ENCODE peak calls at places on chromosomes 13 and 19, in six cellular contexts. J is upper lobe of left lung, U is GM12892, V is suprapubic skin, R is GM23338, G is GM12891. M is an unnamed sample.

GRCh38 chr13:95740921-95741320 is 64.0 kb downstream of the DNAJC3 start:
- DNase-seq in J (no peak), U (no peak), V (no peak), R (no peak), G (no peak), M (no peak)

GRCh38 chr19:37954421-37954874 is 47.4 kb downstream of the SIPA1L3 start:
- DNase-seq in J (no peak), U (no peak), V (no peak), R (no peak), G (no peak), M (no peak)

GRCh38 chr19:3350014-3350663 is 16.2 kb upstream of the NFIC start:
- DNase-seq in J (no peak), U (no peak), V (no peak), R (no peak), G (no peak), M (no peak)

GRCh38 chr19:53812335-53812734 is 11.8 kb downstream of the NLRP12 start:
- DNase-seq in J (no peak), U (no peak), V (no peak), R (peak; percentile 70), G (no peak), M (no peak)

GRCh38 chr19:13122275-13122878 is 4.3 kb downstream of the NACC1 start:
- DNase-seq in J (no peak), U (no peak), V (no peak), R (no peak), G (no peak), M (no peak)

GRCh38 chr13:86174632-86175031 is 375.4 kb upstream of the SLITRK6 start:
- DNase-seq in J (no peak), U (no peak), V (no peak), R (peak; percentile 13), G (no peak), M (no peak)

GRCh38 chr19:20167020-20167644 is at the start of gene ZNF486:
- DNase-seq in J (peak; percentile 97), U (no peak), V (peak; percentile 99), R (peak; percentile 100), G (peak; percentile 34), M (peak; percentile 80)

GRCh38 chr13:111623743-111624505 is 303.5 kb downstream of the TEX29 start:
- DNase-seq in J (no peak), U (no peak), V (no peak), R (no peak), G (no peak), M (no peak)

GRCh38 chr19:51739466-51740213 is 12.0 kb downstream of the FPR1 start:
- DNase-seq in J (no peak), U (no peak), V (no peak), R (no peak), G (no peak), M (no peak)

GRCh38 chr13:104043184-104043583 is 977.0 kb upstream of the SLC10A2 start:
- DNase-seq in J (no peak), U (no peak), V (no peak), R (no peak), G (no peak), M (no peak)

GRCh38 chr19:10812902-10813404 is 23.1 kb downstream of the TMED1 start:
- DNase-seq in J (peak; percentile 81), U (no peak), V (no peak), R (no peak), G (no peak), M (peak; percentile 85)

GRCh38 chr19:31349160-31349881 is at the start of gene TSHZ3:
- DNase-seq in J (peak; percentile 46), U (no peak), V (no peak), R (peak; percentile 85), G (no peak), M (peak; percentile 81)

GRCh38 chr13:80742027-80742426 is 401.1 kb upstream of the SPRY2 start:
- DNase-seq in J (no peak), U (no peak), V (no peak), R (no peak), G (no peak), M (no peak)

GRCh38 chr19:56683119-56683518 is 11.6 kb upstream of the ZNF835 start:
- DNase-seq in J (no peak), U (no peak), V (no peak), R (no peak), G (no peak), M (no peak)

GRCh38 chr19:53467138-53467502 is 413 bp upstream of the ZNF813 start:
- DNase-seq in J (peak; percentile 21), U (no peak), V (no peak), R (no peak), G (peak; percentile 18), M (no peak)

GRCh38 chr13:102310691-102311432 is 91.0 kb downstream of the FGF14 start:
- DNase-seq in J (no peak), U (no peak), V (no peak), R (no peak), G (no peak), M (no peak)

GRCh38 chr13:58434943-58435342 is 803.4 kb downstream of the PCDH17 start:
- DNase-seq in J (no peak), U (no peak), V (no peak), R (no peak), G (no peak), M (no peak)

GRCh38 chr19:6693681-6694080 is 23.7 kb upstream of the TNFSF14 start:
- DNase-seq in J (no peak), U (no peak), V (no peak), R (peak; percentile 71), G (no peak), M (no peak)

GRCh38 chr13:53501387-53501786 is 472.8 kb downstream of the OLFM4 start:
- DNase-seq in J (no peak), U (no peak), V (no peak), R (no peak), G (no peak), M (no peak)

GRCh38 chr19:35742121-35742724 is at the start of gene IGFLR1:
- DNase-seq in J (peak; percentile 73), U (no peak), V (no peak), R (no peak), G (peak; percentile 49), M (peak; percentile 88)

GRCh38 chr19:44615529-44616247 is 2.3 kb downstream of the IGSF23 start:
- DNase-seq in J (no peak), U (no peak), V (no peak), R (no peak), G (no peak), M (no peak)

GRCh38 chr13:112603641-112604220 is 15.8 kb upstream of the TUBGCP3 start:
- DNase-seq in J (no peak), U (no peak), V (no peak), R (no peak), G (no peak), M (no peak)

GRCh38 chr19:6412111-6412999 is 12.3 kb downstream of the KHSRP start:
- DNase-seq in J (peak; percentile 35), U (no peak), V (no peak), R (peak; percentile 91), G (peak; percentile 69), M (no peak)

GRCh38 chr13:111845621-111846351 is 221.2 kb upstream of the SOX1 start:
- DNase-seq in J (no peak), U (no peak), V (no peak), R (peak; percentile 82), G (no peak), M (no peak)

GRCh38 chr13:73293902-73294523 is 235.2 kb downstream of the KLF5 start:
- DNase-seq in J (no peak), U (no peak), V (no peak), R (no peak), G (no peak), M (no peak)
- TF ChIP-seq POLR2AphosphoS5 in J (no peak), U (no peak), V (no peak), R (no peak), G (no peak), M (no peak)

DNA sequence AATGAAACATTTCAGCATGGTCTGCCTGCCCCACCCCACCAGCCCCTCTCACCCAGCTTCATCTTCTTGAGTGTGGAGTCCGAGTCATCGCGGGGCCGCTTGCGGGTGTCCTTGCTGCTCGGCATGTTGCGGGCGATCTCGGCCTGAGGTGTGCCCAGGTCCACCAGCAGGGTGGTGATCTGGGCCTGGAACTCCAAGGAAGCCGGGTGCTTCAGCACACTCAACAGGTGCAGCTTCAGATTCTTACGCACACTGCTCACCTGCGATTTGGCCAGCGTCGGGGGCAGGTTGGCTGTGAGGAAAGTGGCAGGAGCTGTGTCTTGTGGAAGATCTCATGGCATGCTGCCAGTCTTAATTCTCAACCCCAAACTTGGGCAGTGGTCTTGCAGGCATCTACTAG is 20.7 kb downstream of the SYMPK start:
- DNase-seq in J (no peak), U (no peak), V (no peak), R (no peak), G (no peak), M (no peak)
- TF ChIP-seq POLR2AphosphoS5 in J (no peak), U (no peak), V (no peak), R (no peak), G (no peak), M (no peak)

GRCh38 chr19:1408300-1409203 is 1.2 kb downstream of the DAZAP1 start:
- DNase-seq in J (peak; percentile 77), U (peak; percentile 57), V (no peak), R (peak; percentile 59), G (no peak), M (no peak)

GRCh38 chr19:1406818-1407661 is at the start of gene DAZAP1:
- DNase-seq in J (peak; percentile 99), U (peak; percentile 95), V (peak; percentile 99), R (peak; percentile 99), G (peak; percentile 98), M (peak; percentile 97)

GRCh38 chr19:1407662-1408299 is 395 bp downstream of the DAZAP1 start:
- DNase-seq in J (no peak), U (peak; percentile 66), V (no peak), R (no peak), G (no peak), M (no peak)

GRCh38 chr19:1409204-1410005 is 2.0 kb downstream of the DAZAP1 start:
- DNase-seq in J (no peak), U (no peak), V (no peak), R (no peak), G (no peak), M (peak; percentile 41)

DNA sequence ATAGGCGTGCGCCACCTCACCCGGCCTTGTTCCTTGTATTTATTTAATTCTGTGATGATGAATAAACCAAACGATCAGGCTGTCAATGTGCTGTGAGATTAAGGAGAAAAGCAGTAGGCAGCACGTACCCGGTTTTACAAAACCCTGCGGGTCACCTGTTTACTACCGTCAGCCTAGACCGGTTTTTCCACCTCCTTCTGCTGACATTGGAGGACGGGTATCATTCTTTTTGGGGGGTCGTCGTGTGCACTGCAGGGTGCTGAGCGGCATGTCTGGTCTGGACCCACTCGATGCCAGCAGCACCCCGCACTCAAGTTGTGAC is 929 bp upstream of the DAZAP1 start:
- DNase-seq in J (no peak), U (no peak), V (no peak), R (peak; percentile 57), G (no peak), M (no peak)
- TF ChIP-seq POLR2AphosphoS5 in J (no peak), U (no peak), V (no peak), R (no peak), G (no peak), M (no peak)

DNA sequence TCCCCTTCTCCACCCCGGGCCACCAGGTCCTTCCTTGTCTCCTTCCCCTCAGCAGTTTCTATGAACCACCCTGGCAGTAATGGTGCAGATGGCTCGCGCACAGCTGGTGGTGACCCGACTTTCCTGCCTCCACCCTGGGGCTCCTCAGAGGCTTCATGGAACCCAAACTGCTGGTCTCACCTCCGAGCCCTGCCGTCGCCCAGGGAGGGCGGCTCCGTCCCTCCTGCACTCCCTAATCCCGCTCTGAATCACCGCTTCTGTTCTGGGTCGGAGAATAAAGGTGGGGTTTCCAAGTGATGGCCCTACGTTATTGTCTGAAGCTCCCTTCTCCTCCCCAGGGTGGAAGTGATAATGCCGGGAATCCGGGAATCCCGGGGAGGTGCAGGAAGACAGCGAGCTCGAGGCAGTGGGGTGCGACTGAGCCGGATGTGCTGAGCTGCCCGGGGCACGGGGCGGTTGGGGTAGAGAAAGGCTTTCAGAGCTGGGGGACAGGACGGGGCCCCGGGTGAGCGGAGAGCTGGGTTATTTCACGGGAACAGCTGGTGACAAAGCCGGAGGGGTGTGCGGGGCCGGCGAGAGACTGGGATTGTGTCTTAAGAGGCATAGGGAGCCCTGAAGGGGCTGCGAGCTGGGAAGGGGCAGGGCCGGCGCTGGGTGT is 711 bp downstream of the FUT2 start:
- DNase-seq in J (no peak), U (no peak), V (no peak), R (peak; percentile 72), G (no peak), M (no peak)
- TF ChIP-seq POLR2AphosphoS5 in J (no peak), U (no peak), V (no peak), R (no peak), G (no peak), M (no peak)

M was measured in HL-60.